ENCODE peak calls at places on chromosomes 4 and X, in five cellular contexts. Z is RPMI8226, N is T-helper 2 cell, Q is NCI-H2171 treated with DMSO at 0.1 percent for 48 hours, D is NCI-H510A treated with DMSO at 0.1 percent for 48 hours. C is an unnamed sample.

GRCh38 chr4:6263541-6264540 is 5.8 kb upstream of the WFS1 start:
- DNase-seq in Z (peak), D (no peak), Q (no peak), N (peak), C (no peak)

GRCh38 chrX:73556159-73556558 is 6.8 kb upstream of the CHIC1 start:
- DNase-seq in N (no peak), Z (no peak), D (no peak), Q (no peak), C (no peak)

GRCh38 chr4:88659890-88660208 is 37.8 kb downstream of the NAP1L5 start:
- DNase-seq in D (no peak), Z (no peak), Q (no peak), N (no peak), C (no peak)

GRCh38 chr4:22179124-22179874 is 230.7 kb upstream of the KCNIP4 start:
- DNase-seq in N (no peak), Q (no peak), Z (no peak), D (no peak), C (no peak)

GRCh38 chr4:73936969-73937368 is 44.9 kb downstream of the PF4 start:
- DNase-seq in Z (no peak), D (no peak), N (no peak), Q (no peak), C (no peak)

GRCh38 chr4:3368841-3369760 is 72.7 kb upstream of the HGFAC start:
- DNase-seq in N (no peak), D (no peak), Q (no peak), Z (no peak), C (no peak)

GRCh38 chr4:81807927-81808672 is 336.4 kb upstream of the RASGEF1B start:
- DNase-seq in Q (peak), Z (peak), N (no peak), D (peak), C (no peak)

GRCh38 chrX:143378851-143379250 is 138.4 kb downstream of the SPANXN3 start:
- DNase-seq in D (no peak), Z (no peak), Q (no peak), N (no peak), C (peak)

GRCh38 chr4:74428278-74428677 is 16.7 kb upstream of the AREG start:
- DNase-seq in Z (no peak), N (no peak), Q (no peak), D (no peak), C (no peak)

GRCh38 chr4:163693776-163694175 is 199.3 kb downstream of the TMA16 start:
- DNase-seq in Q (no peak), Z (no peak), N (no peak), D (no peak), C (no peak)

GRCh38 chr4:4758708-4759107 is 100.8 kb upstream of the MSX1 start:
- DNase-seq in Q (no peak), Z (no peak), N (peak), D (no peak), C (no peak)

GRCh38 chr4:184387351-184387750 is 87.0 kb downstream of the IRF2 start:
- DNase-seq in N (no peak), D (no peak), Q (no peak), Z (no peak), C (no peak)

GRCh38 chrX:1093112-1093511 is 119.3 kb downstream of the CRLF2 start:
- DNase-seq in N (peak), Q (no peak), D (no peak), Z (peak), C (no peak)

GRCh38 chrX:85992811-85993229 is 54.5 kb downstream of the CHM start:
- DNase-seq in N (no peak), D (no peak), Q (no peak), Z (no peak), C (no peak)

GRCh38 chrX:109886122-109886761 is 116.7 kb upstream of the TMEM164 start:
- DNase-seq in D (peak), Z (peak), N (peak), Q (peak), C (peak)

GRCh38 chr4:112951362-112951962 is 98.0 kb upstream of the ANK2 start:
- DNase-seq in Q (peak), N (peak), Z (no peak), D (peak), C (no peak)

GRCh38 chr4:151371045-151371605 is 37.9 kb upstream of the FHIP1A start:
- DNase-seq in N (no peak), Z (no peak), D (no peak), Q (no peak), C (no peak)

GRCh38 chrX:68238568-68238967 is 194.7 kb downstream of the OPHN1 start:
- DNase-seq in Q (no peak), D (no peak), N (peak), Z (peak), C (no peak)

GRCh38 chr4:5658992-5659391 is 49.4 kb downstream of the EVC2 start:
- DNase-seq in D (no peak), Q (no peak), Z (no peak), N (no peak), C (no peak)

GRCh38 chrX:63680423-63680822 is 104.6 kb downstream of the ARHGEF9 start:
- DNase-seq in N (no peak), Z (no peak), Q (no peak), D (no peak), C (no peak)

GRCh38 chr4:175833574-175834350 is 21.7 kb upstream of the GPM6A start:
- DNase-seq in Z (no peak), D (no peak), N (no peak), Q (no peak), C (no peak)

GRCh38 chrX:81195712-81196111 is 6.0 kb downstream of the HMGN5 start:
- DNase-seq in D (peak), N (peak), Z (peak), Q (peak), C (peak)

GRCh38 chr4:5998333-5998936 is 19.8 kb downstream of the C4orf50 start:
- DNase-seq in N (peak), Z (peak), Q (peak), D (peak), C (peak)

GRCh38 chr4:140113653-140114052 is 40.3 kb downstream of the MAML3 start:
- DNase-seq in N (no peak), Z (no peak), Q (no peak), D (no peak), C (no peak)

GRCh38 chr4:148284526-148285193 is 157.6 kb downstream of the NR3C2 start:
- DNase-seq in Z (no peak), D (no peak), N (no peak), Q (no peak), C (no peak)

GRCh38 chr4:2092653-2093000 is 33.5 kb downstream of the NAT8L start:
- DNase-seq in D (no peak), Q (no peak), Z (no peak), N (no peak), C (no peak)

GRCh38 chr4:4182835-4183568 is 43.7 kb downstream of the OTOP1 start:
- DNase-seq in D (peak), Q (no peak), Z (peak), N (peak), C (no peak)

GRCh38 chrX:17759990-17760389 is 22.7 kb downstream of the SCML1 start:
- DNase-seq in Z (no peak), N (no peak), Q (no peak), D (no peak), C (no peak)

GRCh38 chr4:62327612-62328297 is 1127.6 kb downstream of the ADGRL3 start:
- DNase-seq in N (no peak), Q (no peak), Z (no peak), D (no peak), C (no peak)

GRCh38 chr4:68175562-68176155 is 46.0 kb upstream of the TMPRSS11F start:
- DNase-seq in Z (peak), N (peak), D (peak), Q (peak), C (peak)

GRCh38 chr4:118372251-118372650 is 19.4 kb upstream of the PRSS12 start:
- DNase-seq in Q (no peak), D (no peak), Z (no peak), N (no peak), C (no peak)

GRCh38 chrX:12400218-12400617 is 261.9 kb downstream of the FRMPD4 start:
- DNase-seq in N (no peak), D (no peak), Q (no peak), Z (no peak), C (no peak)

GRCh38 chrX:69362889-69363288 is 141.2 kb upstream of the NALF2 start:
- DNase-seq in Q (peak), Z (no peak), D (no peak), N (no peak), C (no peak)

GRCh38 chr4:11424000-11424399 is 4.7 kb downstream of the HS3ST1 start:
- DNase-seq in Q (peak), N (peak), D (peak), Z (peak), C (no peak)

GRCh38 chrX:71910526-71911022 is at the start of gene NHSL2:
- DNase-seq in Q (peak), Z (peak), D (peak), N (no peak), C (no peak)